ENCODE peak calls at places on chromosomes 6 and 20, in eight cellular contexts. B is skeletal muscle cell; C is posterior cingulate gyrus; D is NCI-H146; J is GM20000; K is activated B cell treated with CpG ODN at 0.5 μM for 24 hours; Y is stimulated activated CD4-positive, alpha-beta T cell treated with anti-CD3 and anti-CD28 coated beads, Interleukin-15, amount 100 ng/mL, for 48 hours; E is HuH-7. S is an unnamed sample.

GRCh38 chr6:43496370-43497128 is 13.6 kb downstream of the LRRC73 start:
- DNase-seq in B (no peak), K (no peak), D (peak; percentile 26), E (peak; percentile 61), Y (no peak), C (no peak), J (peak; percentile 54), S (no peak)

GRCh38 chr6:11609324-11610071 is 71.9 kb downstream of the TMEM170B start:
- DNase-seq in C (peak; percentile 44), K (no peak), E (no peak), Y (no peak), J (no peak), B (peak; percentile 60), D (no peak), S (no peak)

GRCh38 chr6:22153384-22154158 is 143.3 kb downstream of the PRL start:
- DNase-seq in C (no peak), J (no peak), K (no peak), B (no peak), D (no peak), E (no peak), Y (no peak), S (no peak)

GRCh38 chr6:4860387-4860786 is 84.2 kb downstream of the CDYL start:
- DNase-seq in C (no peak), B (no peak), Y (no peak), K (no peak), E (no peak), D (no peak), J (no peak), S (no peak)

GRCh38 chr6:56062856-56063255 is 184.5 kb downstream of the COL21A1 start:
- DNase-seq in E (no peak), K (no peak), B (no peak), D (no peak), Y (no peak), C (no peak), J (no peak), S (no peak)

GRCh38 chr6:13611715-13612114 is 3.4 kb upstream of the NOL7 start:
- DNase-seq in E (no peak), B (no peak), Y (no peak), D (no peak), K (no peak), J (no peak), C (no peak), S (no peak)

GRCh38 chr6:159104163-159104885 is 59.5 kb upstream of the TAGAP start:
- DNase-seq in K (peak; percentile 76), B (no peak), Y (peak; percentile 61), E (peak; percentile 93), J (peak; percentile 77), C (peak; percentile 57), D (peak; percentile 72), S (peak; percentile 21)

GRCh38 chr6:117451607-117452164 is 25.9 kb upstream of the ROS1 start:
- DNase-seq in J (no peak), D (no peak), K (no peak), C (no peak), B (no peak), E (no peak), Y (no peak), S (no peak)

GRCh38 chr20:58306421-58307261 is 2.9 kb upstream of the RAB22A start:
- DNase-seq in K (peak; percentile 53), C (no peak), E (no peak), D (no peak), B (peak; percentile 29), J (peak; percentile 36), Y (peak; percentile 40), S (no peak)

GRCh38 chr20:46031701-46032254 is 2.8 kb downstream of the SLC12A5 start:
- DNase-seq in J (peak; percentile 30), Y (no peak), E (no peak), D (peak; percentile 84), C (peak; percentile 55), B (no peak), K (no peak), S (no peak)

GRCh38 chr20:12875510-12875909 is 133.3 kb upstream of the SPTLC3 start:
- DNase-seq in D (no peak), C (peak; percentile 6), Y (no peak), E (peak; percentile 19), J (no peak), K (no peak), B (no peak), S (no peak)

S was measured in foreskin melanocyte.